ENCODE peak calls at places on chromosomes 5 and 9, in five cellular contexts. W is GM23248; Q is central memory CD8-positive, alpha-beta T cell; S is activated CD4-positive, alpha-beta T cell treated with anti-CD3 and anti-CD28 coated beads, Interleukin-2, amount 50 U/mL, for 48 hours; P is foreskin fibroblast. O is an unnamed sample.

GRCh38 chr9:103734471-103734870 is 359.6 kb upstream of the SMC2 start:
- DNase-seq in W (no peak), S (no peak), Q (no peak), P (no peak), O (no peak)

GRCh38 chr9:125906144-125906543 is 159.0 kb downstream of the PBX3 start:
- DNase-seq in Q (no peak), P (peak), W (peak), S (no peak), O (no peak)

GRCh38 chr9:128254855-128255759 is 20.7 kb downstream of the GOLGA2 start:
- DNase-seq in P (peak), Q (peak), W (peak), S (peak), O (peak)

GRCh38 chr9:130530932-130531331 is 48.4 kb upstream of the FUBP3 start:
- DNase-seq in Q (no peak), W (peak), S (no peak), P (peak), O (no peak)

GRCh38 chr5:158754018-158754514 is 345.6 kb downstream of the EBF1 start:
- DNase-seq in P (peak), S (no peak), W (peak), Q (no peak), O (no peak)

GRCh38 chr9:136422876-136423275 is 12.4 kb downstream of the PMPCA start:
- DNase-seq in W (no peak), P (no peak), Q (no peak), S (no peak), O (no peak)

GRCh38 chr5:32172908-32173393 is 1.2 kb downstream of the GOLPH3 start:
- DNase-seq in Q (no peak), S (no peak), W (peak), P (no peak), O (no peak)

GRCh38 chr5:3324421-3325101 is 271.1 kb upstream of the IRX1 start:
- DNase-seq in Q (no peak), S (no peak), P (no peak), W (no peak), O (no peak)

GRCh38 chr5:15014809-15015208 is 143.2 kb upstream of the ANKH start:
- DNase-seq in S (no peak), W (peak), P (no peak), Q (no peak), O (no peak)

GRCh38 chr5:168784449-168784848 is 205.3 kb upstream of the PANK3 start:
- DNase-seq in P (no peak), S (no peak), W (no peak), Q (no peak), O (no peak)

GRCh38 chr5:42974546-42974945 is 65.6 kb downstream of the ANXA2R start:
- DNase-seq in S (no peak), P (peak), W (no peak), Q (no peak), O (no peak)

GRCh38 chr5:963673-964531 is 44.7 kb upstream of the NKD2 start:
- DNase-seq in P (peak), W (peak), Q (no peak), S (peak), O (no peak)

GRCh38 chr5:133828727-133829126 is 139.7 kb downstream of the C5orf15 start:
- DNase-seq in S (no peak), W (no peak), Q (no peak), P (no peak), O (no peak)

O was measured in head of caudate nucleus.